ENCODE peak calls at places on chromosomes 3 and 15, in seven cellular contexts. One of them, this sample, is unnamed.

GRCh38 chr3:129230311-129231019 is 18.9 kb upstream of the COPG1 start:
- DNase-seq in neuronal stem cell: no peak
- DNase-seq in H9: no peak
- DNase-seq in H1: no peak
- DNase-seq in mesendoderm: no peak
- DNase-seq in IMR-90: peak
- DNase-seq in trophoblast cell: peak
- DNase-seq in this sample: peak

GRCh38 chr15:36363335-36363734 is 216.1 kb upstream of the CDIN1 start:
- DNase-seq in trophoblast cell: no peak
- DNase-seq in IMR-90: peak
- DNase-seq in H1: no peak
- DNase-seq in neuronal stem cell: no peak
- DNase-seq in mesendoderm: peak
- DNase-seq in H9: no peak
- DNase-seq in this sample: peak

GRCh38 chr3:129161860-129162271 is 1.0 kb upstream of the ISY1 start:
- DNase-seq in mesendoderm: peak
- DNase-seq in IMR-90: peak
- DNase-seq in neuronal stem cell: no peak
- DNase-seq in H9: peak
- DNase-seq in H1: peak
- DNase-seq in trophoblast cell: peak
- DNase-seq in this sample: no peak

GRCh38 chr3:17623464-17623863 is 119.0 kb downstream of the TBC1D5 start:
- DNase-seq in H1: no peak
- DNase-seq in neuronal stem cell: no peak
- DNase-seq in H9: no peak
- DNase-seq in mesendoderm: no peak
- DNase-seq in IMR-90: no peak
- DNase-seq in trophoblast cell: no peak
- DNase-seq in this sample: no peak

GRCh38 chr3:137958635-137959034 is 51.3 kb upstream of the CLDN18 start:
- DNase-seq in neuronal stem cell: no peak
- DNase-seq in H1: no peak
- DNase-seq in IMR-90: no peak
- DNase-seq in mesendoderm: no peak
- DNase-seq in H9: no peak
- DNase-seq in trophoblast cell: no peak
- DNase-seq in this sample: no peak

GRCh38 chr3:156551746-156552145 is 3.2 kb downstream of the SSR3 start:
- DNase-seq in IMR-90: peak
- DNase-seq in neuronal stem cell: no peak
- DNase-seq in trophoblast cell: no peak
- DNase-seq in mesendoderm: peak
- DNase-seq in H1: no peak
- DNase-seq in H9: no peak
- DNase-seq in this sample: peak

GRCh38 chr3:57910988-57911387 is 97.2 kb upstream of the FLNB start:
- DNase-seq in H1: no peak
- DNase-seq in H9: no peak
- DNase-seq in mesendoderm: peak
- DNase-seq in neuronal stem cell: no peak
- DNase-seq in trophoblast cell: no peak
- DNase-seq in IMR-90: peak
- DNase-seq in this sample: peak

GRCh38 chr3:136291302-136291701 is 41.2 kb downstream of the PCCB start:
- DNase-seq in trophoblast cell: no peak
- DNase-seq in IMR-90: no peak
- DNase-seq in mesendoderm: no peak
- DNase-seq in neuronal stem cell: no peak
- DNase-seq in H1: no peak
- DNase-seq in H9: no peak
- DNase-seq in this sample: no peak

GRCh38 chr3:128575777-128576176 is 74.8 kb downstream of the RPN1 start:
- DNase-seq in trophoblast cell: no peak
- DNase-seq in mesendoderm: no peak
- DNase-seq in H9: no peak
- DNase-seq in neuronal stem cell: no peak
- DNase-seq in H1: no peak
- DNase-seq in IMR-90: no peak
- DNase-seq in this sample: no peak

GRCh38 chr3:53696401-53697172 is 149.6 kb downstream of the CHDH start:
- DNase-seq in H1: peak
- DNase-seq in H9: no peak
- DNase-seq in neuronal stem cell: no peak
- DNase-seq in trophoblast cell: peak
- DNase-seq in mesendoderm: peak
- DNase-seq in IMR-90: no peak
- DNase-seq in this sample: peak

GRCh38 chr15:71314956-71315537 is 199.8 kb downstream of the THSD4 start:
- DNase-seq in H9: no peak
- DNase-seq in neuronal stem cell: no peak
- DNase-seq in mesendoderm: no peak
- DNase-seq in trophoblast cell: no peak
- DNase-seq in H1: no peak
- DNase-seq in IMR-90: no peak
- DNase-seq in this sample: no peak

GRCh38 chr3:129934234-129935123 is 40.0 kb upstream of the TRH start:
- DNase-seq in H1: peak
- DNase-seq in IMR-90: peak
- DNase-seq in trophoblast cell: peak
- DNase-seq in mesendoderm: peak
- DNase-seq in neuronal stem cell: peak
- DNase-seq in H9: peak
- DNase-seq in this sample: peak

GRCh38 chr15:70799667-70800450 is 36.5 kb upstream of the UACA start:
- DNase-seq in trophoblast cell: no peak
- DNase-seq in mesendoderm: no peak
- DNase-seq in H9: no peak
- DNase-seq in neuronal stem cell: no peak
- DNase-seq in H1: no peak
- DNase-seq in IMR-90: peak
- DNase-seq in this sample: peak

GRCh38 chr15:88835119-88835518 is 31.9 kb downstream of the ACAN start:
- DNase-seq in trophoblast cell: no peak
- DNase-seq in neuronal stem cell: no peak
- DNase-seq in IMR-90: peak
- DNase-seq in H9: no peak
- DNase-seq in mesendoderm: no peak
- DNase-seq in H1: no peak
- DNase-seq in this sample: no peak

GRCh38 chr3:42803800-42804112 is 534 bp downstream of the HIGD1A start:
- DNase-seq in trophoblast cell: peak
- DNase-seq in H9: peak
- DNase-seq in mesendoderm: peak
- DNase-seq in IMR-90: no peak
- DNase-seq in neuronal stem cell: peak
- DNase-seq in H1: no peak
- DNase-seq in this sample: no peak

GRCh38 chr3:55620361-55621025 is 133.4 kb upstream of the WNT5A start:
- DNase-seq in IMR-90: peak
- DNase-seq in trophoblast cell: peak
- DNase-seq in mesendoderm: peak
- DNase-seq in H1: no peak
- DNase-seq in neuronal stem cell: no peak
- DNase-seq in H9: peak
- DNase-seq in this sample: peak

GRCh38 chr3:123724306-123724705 is 139.5 kb upstream of the HACD2 start:
- DNase-seq in trophoblast cell: peak
- DNase-seq in H9: peak
- DNase-seq in IMR-90: peak
- DNase-seq in neuronal stem cell: no peak
- DNase-seq in mesendoderm: peak
- DNase-seq in H1: no peak
- DNase-seq in this sample: peak

GRCh38 chr3:29555590-29555989 is 274.7 kb downstream of the RBMS3 start:
- DNase-seq in H1: no peak
- DNase-seq in neuronal stem cell: no peak
- DNase-seq in H9: no peak
- DNase-seq in IMR-90: no peak
- DNase-seq in mesendoderm: peak
- DNase-seq in trophoblast cell: no peak
- DNase-seq in this sample: no peak

GRCh38 chr3:115922681-115923347 is 299.5 kb downstream of the GAP43 start:
- DNase-seq in IMR-90: peak
- DNase-seq in mesendoderm: peak
- DNase-seq in trophoblast cell: peak
- DNase-seq in neuronal stem cell: no peak
- DNase-seq in H9: peak
- DNase-seq in H1: peak
- DNase-seq in this sample: peak

GRCh38 chr15:100570282-100570681 is 31.7 kb downstream of the LINS1 start:
- DNase-seq in IMR-90: peak
- DNase-seq in neuronal stem cell: no peak
- DNase-seq in H1: no peak
- DNase-seq in trophoblast cell: no peak
- DNase-seq in mesendoderm: peak
- DNase-seq in H9: no peak
- DNase-seq in this sample: no peak

GRCh38 chr15:100566850-100567249 is 35.1 kb downstream of the LINS1 start:
- DNase-seq in H9: no peak
- DNase-seq in mesendoderm: no peak
- DNase-seq in neuronal stem cell: no peak
- DNase-seq in H1: no peak
- DNase-seq in IMR-90: no peak
- DNase-seq in trophoblast cell: no peak
- DNase-seq in this sample: no peak

GRCh38 chr15:100569406-100569805 is 32.6 kb downstream of the LINS1 start:
- DNase-seq in H9: no peak
- DNase-seq in IMR-90: peak
- DNase-seq in H1: no peak
- DNase-seq in mesendoderm: no peak
- DNase-seq in neuronal stem cell: no peak
- DNase-seq in trophoblast cell: no peak
- DNase-seq in this sample: peak

GRCh38 chr15:100570735-100571363 is 31.1 kb downstream of the LINS1 start:
- DNase-seq in IMR-90: no peak
- DNase-seq in neuronal stem cell: no peak
- DNase-seq in trophoblast cell: no peak
- DNase-seq in H1: no peak
- DNase-seq in H9: no peak
- DNase-seq in mesendoderm: no peak
- DNase-seq in this sample: no peak

GRCh38 chr15:100565591-100565990 is 36.4 kb downstream of the LINS1 start:
- DNase-seq in neuronal stem cell: no peak
- DNase-seq in H9: no peak
- DNase-seq in H1: no peak
- DNase-seq in trophoblast cell: peak
- DNase-seq in IMR-90: no peak
- DNase-seq in mesendoderm: no peak
- DNase-seq in this sample: no peak
- H3K4ac ChIP-seq in neuronal stem cell: no peak
- H3K4ac ChIP-seq in H9: no peak
- H3K4ac ChIP-seq in H1: no peak
- H3K4ac ChIP-seq in trophoblast cell: no peak
- H3K4ac ChIP-seq in IMR-90: no peak
- H3K4ac ChIP-seq in mesendoderm: no peak
- H3K4ac ChIP-seq in this sample: no peak

GRCh38 chr3:142225885-142226215 is 465 bp upstream of the GK5 start:
- DNase-seq in neuronal stem cell: no peak
- DNase-seq in H9: no peak
- DNase-seq in trophoblast cell: peak
- DNase-seq in mesendoderm: no peak
- DNase-seq in IMR-90: no peak
- DNase-seq in H1: no peak
- DNase-seq in this sample: no peak
- H3K27ac ChIP-seq in neuronal stem cell: no peak
- H3K27ac ChIP-seq in H9: no peak
- H3K27ac ChIP-seq in trophoblast cell: peak
- H3K27ac ChIP-seq in mesendoderm: no peak
- H3K27ac ChIP-seq in IMR-90: peak
- H3K27ac ChIP-seq in H1: no peak
- H3K27ac ChIP-seq in this sample: no peak

GRCh38 chr3:134886991-134887390 is 91.9 kb downstream of the EPHB1 start:
- DNase-seq in neuronal stem cell: no peak
- DNase-seq in H9: no peak
- DNase-seq in mesendoderm: no peak
- DNase-seq in trophoblast cell: no peak
- DNase-seq in IMR-90: no peak
- DNase-seq in H1: no peak
- DNase-seq in this sample: no peak
- H3K4me2 ChIP-seq in neuronal stem cell: no peak
- H3K4me2 ChIP-seq in H9: no peak
- H3K4me2 ChIP-seq in mesendoderm: no peak
- H3K4me2 ChIP-seq in trophoblast cell: no peak
- H3K4me2 ChIP-seq in IMR-90: no peak
- H3K4me2 ChIP-seq in H1: no peak
- H3K4me2 ChIP-seq in this sample: no peak

DNA sequence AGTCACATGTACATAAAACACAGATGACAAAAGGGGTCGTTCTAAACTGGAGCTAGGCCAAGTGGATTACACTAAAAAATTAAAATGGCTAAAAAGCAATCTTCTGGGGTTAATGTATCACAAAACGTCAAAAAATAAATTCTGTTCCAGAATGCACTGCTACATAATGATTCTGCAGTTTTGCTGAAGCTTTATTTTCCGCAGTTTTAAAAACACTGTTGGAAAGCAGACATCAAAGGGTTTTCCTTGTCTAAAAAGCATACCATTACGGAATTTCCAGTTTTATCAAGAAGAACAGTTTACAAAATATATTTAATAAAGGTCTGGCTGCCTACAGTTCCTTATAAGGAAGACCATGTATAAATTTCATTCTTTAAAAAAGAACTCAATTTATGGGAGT is 1.4 kb downstream of the DMXL2 start:
- DNase-seq in mesendoderm: no peak
- DNase-seq in neuronal stem cell: no peak
- DNase-seq in H1: no peak
- DNase-seq in H9: no peak
- DNase-seq in IMR-90: no peak
- DNase-seq in trophoblast cell: no peak
- DNase-seq in this sample: no peak
- H3K4ac ChIP-seq in mesendoderm: no peak
- H3K4ac ChIP-seq in neuronal stem cell: no peak
- H3K4ac ChIP-seq in H1: no peak
- H3K4ac ChIP-seq in H9: no peak
- H3K4ac ChIP-seq in IMR-90: no peak
- H3K4ac ChIP-seq in trophoblast cell: no peak
- H3K4ac ChIP-seq in this sample: no peak

GRCh38 chr3:69110941-69111546 is 11.4 kb downstream of the LMOD3 start:
- DNase-seq in H1: no peak
- DNase-seq in mesendoderm: no peak
- DNase-seq in H9: no peak
- DNase-seq in IMR-90: no peak
- DNase-seq in trophoblast cell: no peak
- DNase-seq in neuronal stem cell: no peak
- DNase-seq in this sample: no peak
- H3K27ac ChIP-seq in H1: no peak
- H3K27ac ChIP-seq in mesendoderm: no peak
- H3K27ac ChIP-seq in H9: no peak
- H3K27ac ChIP-seq in IMR-90: no peak
- H3K27ac ChIP-seq in trophoblast cell: no peak
- H3K27ac ChIP-seq in neuronal stem cell: no peak
- H3K27ac ChIP-seq in this sample: no peak